ENCODE peak calls at places on chromosomes 12 and 14, in four cellular contexts. One of them, this sample, is unnamed.

GRCh38 chr12:91177380-91177779 is 5.2 kb downstream of the DCN start:
- DNase-seq in stimulated activated CD4-positive, alpha-beta T cell treated with anti-CD3 and anti-CD28 coated beads, Interleukin-1b, Interleukin-23, amount 100 ng/mL, for 48 hours: no peak
- DNase-seq in stromal cell of bone marrow: no peak
- DNase-seq in activated T-helper 1 cell treated with anti-CD3 and anti-CD28 coated beads, Interleukin-12 subunit alpha, Interleukin-12 subunit beta, Interleukin-2, Interleukin-4 antibody, amounts not matched to agents 30 ng/mL and 10 ng/mL and 1 ng/mL, durations not matched to agents 14 hours and 24 hours and 36 hours: no peak
- DNase-seq in this sample: no peak

GRCh38 chr12:67433393-67434175 is 164.4 kb downstream of the CAND1 start:
- DNase-seq in stimulated activated CD4-positive, alpha-beta T cell treated with anti-CD3 and anti-CD28 coated beads, Interleukin-1b, Interleukin-23, amount 100 ng/mL, for 48 hours: no peak
- DNase-seq in stromal cell of bone marrow: no peak
- DNase-seq in activated T-helper 1 cell treated with anti-CD3 and anti-CD28 coated beads, Interleukin-12 subunit alpha, Interleukin-12 subunit beta, Interleukin-2, Interleukin-4 antibody, amounts not matched to agents 30 ng/mL and 10 ng/mL and 1 ng/mL, durations not matched to agents 14 hours and 24 hours and 36 hours: no peak
- DNase-seq in this sample: no peak

GRCh38 chr12:27616356-27617150 is 79.7 kb upstream of the REP15 start:
- DNase-seq in stimulated activated CD4-positive, alpha-beta T cell treated with anti-CD3 and anti-CD28 coated beads, Interleukin-1b, Interleukin-23, amount 100 ng/mL, for 48 hours: no peak
- DNase-seq in stromal cell of bone marrow: no peak
- DNase-seq in activated T-helper 1 cell treated with anti-CD3 and anti-CD28 coated beads, Interleukin-12 subunit alpha, Interleukin-12 subunit beta, Interleukin-2, Interleukin-4 antibody, amounts not matched to agents 30 ng/mL and 10 ng/mL and 1 ng/mL, durations not matched to agents 14 hours and 24 hours and 36 hours: no peak
- DNase-seq in this sample: no peak

GRCh38 chr12:13167226-13167625 is 29.3 kb upstream of the EMP1 start:
- DNase-seq in stimulated activated CD4-positive, alpha-beta T cell treated with anti-CD3 and anti-CD28 coated beads, Interleukin-1b, Interleukin-23, amount 100 ng/mL, for 48 hours: no peak
- DNase-seq in stromal cell of bone marrow: no peak
- DNase-seq in activated T-helper 1 cell treated with anti-CD3 and anti-CD28 coated beads, Interleukin-12 subunit alpha, Interleukin-12 subunit beta, Interleukin-2, Interleukin-4 antibody, amounts not matched to agents 30 ng/mL and 10 ng/mL and 1 ng/mL, durations not matched to agents 14 hours and 24 hours and 36 hours: no peak
- DNase-seq in this sample: no peak

GRCh38 chr14:67940894-67941455 is 121.4 kb downstream of the RAD51B start:
- DNase-seq in stimulated activated CD4-positive, alpha-beta T cell treated with anti-CD3 and anti-CD28 coated beads, Interleukin-1b, Interleukin-23, amount 100 ng/mL, for 48 hours: no peak
- DNase-seq in stromal cell of bone marrow: peak
- DNase-seq in activated T-helper 1 cell treated with anti-CD3 and anti-CD28 coated beads, Interleukin-12 subunit alpha, Interleukin-12 subunit beta, Interleukin-2, Interleukin-4 antibody, amounts not matched to agents 30 ng/mL and 10 ng/mL and 1 ng/mL, durations not matched to agents 14 hours and 24 hours and 36 hours: no peak
- DNase-seq in this sample: no peak

GRCh38 chr12:121325922-121326396 is 26.3 kb downstream of the ANAPC5 start:
- DNase-seq in stimulated activated CD4-positive, alpha-beta T cell treated with anti-CD3 and anti-CD28 coated beads, Interleukin-1b, Interleukin-23, amount 100 ng/mL, for 48 hours: no peak
- DNase-seq in stromal cell of bone marrow: no peak
- DNase-seq in activated T-helper 1 cell treated with anti-CD3 and anti-CD28 coated beads, Interleukin-12 subunit alpha, Interleukin-12 subunit beta, Interleukin-2, Interleukin-4 antibody, amounts not matched to agents 30 ng/mL and 10 ng/mL and 1 ng/mL, durations not matched to agents 14 hours and 24 hours and 36 hours: no peak
- DNase-seq in this sample: no peak

GRCh38 chr12:32139064-32139421 is 32.4 kb downstream of the BICD1 start:
- DNase-seq in activated T-helper 1 cell treated with anti-CD3 and anti-CD28 coated beads, Interleukin-12 subunit alpha, Interleukin-12 subunit beta, Interleukin-2, Interleukin-4 antibody, amounts not matched to agents 30 ng/mL and 10 ng/mL and 1 ng/mL, durations not matched to agents 14 hours and 24 hours and 36 hours: peak
- DNase-seq in stimulated activated CD4-positive, alpha-beta T cell treated with anti-CD3 and anti-CD28 coated beads, Interleukin-1b, Interleukin-23, amount 100 ng/mL, for 48 hours: peak
- DNase-seq in stromal cell of bone marrow: no peak
- DNase-seq in this sample: no peak

GRCh38 chr14:102231476-102232347 is 73.3 kb downstream of the MOK start:
- DNase-seq in activated T-helper 1 cell treated with anti-CD3 and anti-CD28 coated beads, Interleukin-12 subunit alpha, Interleukin-12 subunit beta, Interleukin-2, Interleukin-4 antibody, amounts not matched to agents 30 ng/mL and 10 ng/mL and 1 ng/mL, durations not matched to agents 14 hours and 24 hours and 36 hours: no peak
- DNase-seq in stimulated activated CD4-positive, alpha-beta T cell treated with anti-CD3 and anti-CD28 coated beads, Interleukin-1b, Interleukin-23, amount 100 ng/mL, for 48 hours: no peak
- DNase-seq in stromal cell of bone marrow: no peak
- DNase-seq in this sample: no peak

GRCh38 chr14:47102472-47102871 is 450.9 kb upstream of the RPL10L start:
- DNase-seq in activated T-helper 1 cell treated with anti-CD3 and anti-CD28 coated beads, Interleukin-12 subunit alpha, Interleukin-12 subunit beta, Interleukin-2, Interleukin-4 antibody, amounts not matched to agents 30 ng/mL and 10 ng/mL and 1 ng/mL, durations not matched to agents 14 hours and 24 hours and 36 hours: no peak
- DNase-seq in stromal cell of bone marrow: no peak
- DNase-seq in stimulated activated CD4-positive, alpha-beta T cell treated with anti-CD3 and anti-CD28 coated beads, Interleukin-1b, Interleukin-23, amount 100 ng/mL, for 48 hours: no peak
- DNase-seq in this sample: no peak

GRCh38 chr14:92511472-92512247 is 1.9 kb upstream of the RIN3 start:
- DNase-seq in stromal cell of bone marrow: peak
- DNase-seq in activated T-helper 1 cell treated with anti-CD3 and anti-CD28 coated beads, Interleukin-12 subunit alpha, Interleukin-12 subunit beta, Interleukin-2, Interleukin-4 antibody, amounts not matched to agents 30 ng/mL and 10 ng/mL and 1 ng/mL, durations not matched to agents 14 hours and 24 hours and 36 hours: no peak
- DNase-seq in stimulated activated CD4-positive, alpha-beta T cell treated with anti-CD3 and anti-CD28 coated beads, Interleukin-1b, Interleukin-23, amount 100 ng/mL, for 48 hours: no peak
- DNase-seq in this sample: no peak

GRCh38 chr12:26608706-26609105 is 224.3 kb downstream of the ITPR2 start:
- DNase-seq in stimulated activated CD4-positive, alpha-beta T cell treated with anti-CD3 and anti-CD28 coated beads, Interleukin-1b, Interleukin-23, amount 100 ng/mL, for 48 hours: no peak
- DNase-seq in stromal cell of bone marrow: no peak
- DNase-seq in activated T-helper 1 cell treated with anti-CD3 and anti-CD28 coated beads, Interleukin-12 subunit alpha, Interleukin-12 subunit beta, Interleukin-2, Interleukin-4 antibody, amounts not matched to agents 30 ng/mL and 10 ng/mL and 1 ng/mL, durations not matched to agents 14 hours and 24 hours and 36 hours: no peak
- DNase-seq in this sample: no peak

GRCh38 chr14:75258079-75258802 is 20.4 kb upstream of the FOS start:
- DNase-seq in stromal cell of bone marrow: peak
- DNase-seq in stimulated activated CD4-positive, alpha-beta T cell treated with anti-CD3 and anti-CD28 coated beads, Interleukin-1b, Interleukin-23, amount 100 ng/mL, for 48 hours: no peak
- DNase-seq in activated T-helper 1 cell treated with anti-CD3 and anti-CD28 coated beads, Interleukin-12 subunit alpha, Interleukin-12 subunit beta, Interleukin-2, Interleukin-4 antibody, amounts not matched to agents 30 ng/mL and 10 ng/mL and 1 ng/mL, durations not matched to agents 14 hours and 24 hours and 36 hours: no peak
- DNase-seq in this sample: peak

GRCh38 chr12:32115404-32116104 is 8.9 kb downstream of the BICD1 start:
- DNase-seq in stromal cell of bone marrow: peak
- DNase-seq in activated T-helper 1 cell treated with anti-CD3 and anti-CD28 coated beads, Interleukin-12 subunit alpha, Interleukin-12 subunit beta, Interleukin-2, Interleukin-4 antibody, amounts not matched to agents 30 ng/mL and 10 ng/mL and 1 ng/mL, durations not matched to agents 14 hours and 24 hours and 36 hours: no peak
- DNase-seq in stimulated activated CD4-positive, alpha-beta T cell treated with anti-CD3 and anti-CD28 coated beads, Interleukin-1b, Interleukin-23, amount 100 ng/mL, for 48 hours: no peak
- DNase-seq in this sample: peak

GRCh38 chr14:93146119-93146518 is 30.4 kb upstream of the ITPK1 start:
- DNase-seq in stromal cell of bone marrow: no peak
- DNase-seq in activated T-helper 1 cell treated with anti-CD3 and anti-CD28 coated beads, Interleukin-12 subunit alpha, Interleukin-12 subunit beta, Interleukin-2, Interleukin-4 antibody, amounts not matched to agents 30 ng/mL and 10 ng/mL and 1 ng/mL, durations not matched to agents 14 hours and 24 hours and 36 hours: no peak
- DNase-seq in stimulated activated CD4-positive, alpha-beta T cell treated with anti-CD3 and anti-CD28 coated beads, Interleukin-1b, Interleukin-23, amount 100 ng/mL, for 48 hours: no peak
- DNase-seq in this sample: no peak

GRCh38 chr14:103204852-103205540 is 81.7 kb downstream of the TNFAIP2 start:
- DNase-seq in stimulated activated CD4-positive, alpha-beta T cell treated with anti-CD3 and anti-CD28 coated beads, Interleukin-1b, Interleukin-23, amount 100 ng/mL, for 48 hours: no peak
- DNase-seq in activated T-helper 1 cell treated with anti-CD3 and anti-CD28 coated beads, Interleukin-12 subunit alpha, Interleukin-12 subunit beta, Interleukin-2, Interleukin-4 antibody, amounts not matched to agents 30 ng/mL and 10 ng/mL and 1 ng/mL, durations not matched to agents 14 hours and 24 hours and 36 hours: no peak
- DNase-seq in stromal cell of bone marrow: no peak
- DNase-seq in this sample: peak

GRCh38 chr12:77152623-77153193 is 87.3 kb upstream of the E2F7 start:
- DNase-seq in activated T-helper 1 cell treated with anti-CD3 and anti-CD28 coated beads, Interleukin-12 subunit alpha, Interleukin-12 subunit beta, Interleukin-2, Interleukin-4 antibody, amounts not matched to agents 30 ng/mL and 10 ng/mL and 1 ng/mL, durations not matched to agents 14 hours and 24 hours and 36 hours: no peak
- DNase-seq in stimulated activated CD4-positive, alpha-beta T cell treated with anti-CD3 and anti-CD28 coated beads, Interleukin-1b, Interleukin-23, amount 100 ng/mL, for 48 hours: no peak
- DNase-seq in stromal cell of bone marrow: peak
- DNase-seq in this sample: no peak

GRCh38 chr12:19648173-19648572 is 208.9 kb downstream of the AEBP2 start:
- DNase-seq in activated T-helper 1 cell treated with anti-CD3 and anti-CD28 coated beads, Interleukin-12 subunit alpha, Interleukin-12 subunit beta, Interleukin-2, Interleukin-4 antibody, amounts not matched to agents 30 ng/mL and 10 ng/mL and 1 ng/mL, durations not matched to agents 14 hours and 24 hours and 36 hours: no peak
- DNase-seq in stimulated activated CD4-positive, alpha-beta T cell treated with anti-CD3 and anti-CD28 coated beads, Interleukin-1b, Interleukin-23, amount 100 ng/mL, for 48 hours: no peak
- DNase-seq in stromal cell of bone marrow: no peak
- DNase-seq in this sample: peak

GRCh38 chr12:62767946-62768345 is 167.0 kb downstream of the PPM1H start:
- DNase-seq in stimulated activated CD4-positive, alpha-beta T cell treated with anti-CD3 and anti-CD28 coated beads, Interleukin-1b, Interleukin-23, amount 100 ng/mL, for 48 hours: peak
- DNase-seq in stromal cell of bone marrow: no peak
- DNase-seq in activated T-helper 1 cell treated with anti-CD3 and anti-CD28 coated beads, Interleukin-12 subunit alpha, Interleukin-12 subunit beta, Interleukin-2, Interleukin-4 antibody, amounts not matched to agents 30 ng/mL and 10 ng/mL and 1 ng/mL, durations not matched to agents 14 hours and 24 hours and 36 hours: no peak
- DNase-seq in this sample: no peak

GRCh38 chr12:64780531-64781373 is 21.5 kb upstream of the GNS start:
- DNase-seq in stromal cell of bone marrow: no peak
- DNase-seq in stimulated activated CD4-positive, alpha-beta T cell treated with anti-CD3 and anti-CD28 coated beads, Interleukin-1b, Interleukin-23, amount 100 ng/mL, for 48 hours: peak
- DNase-seq in activated T-helper 1 cell treated with anti-CD3 and anti-CD28 coated beads, Interleukin-12 subunit alpha, Interleukin-12 subunit beta, Interleukin-2, Interleukin-4 antibody, amounts not matched to agents 30 ng/mL and 10 ng/mL and 1 ng/mL, durations not matched to agents 14 hours and 24 hours and 36 hours: no peak
- DNase-seq in this sample: peak

GRCh38 chr12:26627335-26627734 is 205.7 kb downstream of the ITPR2 start:
- DNase-seq in activated T-helper 1 cell treated with anti-CD3 and anti-CD28 coated beads, Interleukin-12 subunit alpha, Interleukin-12 subunit beta, Interleukin-2, Interleukin-4 antibody, amounts not matched to agents 30 ng/mL and 10 ng/mL and 1 ng/mL, durations not matched to agents 14 hours and 24 hours and 36 hours: no peak
- DNase-seq in stimulated activated CD4-positive, alpha-beta T cell treated with anti-CD3 and anti-CD28 coated beads, Interleukin-1b, Interleukin-23, amount 100 ng/mL, for 48 hours: no peak
- DNase-seq in stromal cell of bone marrow: no peak
- DNase-seq in this sample: no peak

GRCh38 chr14:101202627-101203404 is 299.3 kb upstream of the RTL1 start:
- DNase-seq in activated T-helper 1 cell treated with anti-CD3 and anti-CD28 coated beads, Interleukin-12 subunit alpha, Interleukin-12 subunit beta, Interleukin-2, Interleukin-4 antibody, amounts not matched to agents 30 ng/mL and 10 ng/mL and 1 ng/mL, durations not matched to agents 14 hours and 24 hours and 36 hours: no peak
- DNase-seq in stromal cell of bone marrow: no peak
- DNase-seq in stimulated activated CD4-positive, alpha-beta T cell treated with anti-CD3 and anti-CD28 coated beads, Interleukin-1b, Interleukin-23, amount 100 ng/mL, for 48 hours: no peak
- DNase-seq in this sample: peak

GRCh38 chr14:54564071-54564798 is 2.7 kb upstream of the SAMD4A start:
- DNase-seq in stimulated activated CD4-positive, alpha-beta T cell treated with anti-CD3 and anti-CD28 coated beads, Interleukin-1b, Interleukin-23, amount 100 ng/mL, for 48 hours: no peak
- DNase-seq in stromal cell of bone marrow: no peak
- DNase-seq in activated T-helper 1 cell treated with anti-CD3 and anti-CD28 coated beads, Interleukin-12 subunit alpha, Interleukin-12 subunit beta, Interleukin-2, Interleukin-4 antibody, amounts not matched to agents 30 ng/mL and 10 ng/mL and 1 ng/mL, durations not matched to agents 14 hours and 24 hours and 36 hours: no peak
- DNase-seq in this sample: no peak

GRCh38 chr12:132606466-132606865 is 3.9 kb downstream of the LRCOL1 start:
- DNase-seq in stromal cell of bone marrow: no peak
- DNase-seq in stimulated activated CD4-positive, alpha-beta T cell treated with anti-CD3 and anti-CD28 coated beads, Interleukin-1b, Interleukin-23, amount 100 ng/mL, for 48 hours: no peak
- DNase-seq in activated T-helper 1 cell treated with anti-CD3 and anti-CD28 coated beads, Interleukin-12 subunit alpha, Interleukin-12 subunit beta, Interleukin-2, Interleukin-4 antibody, amounts not matched to agents 30 ng/mL and 10 ng/mL and 1 ng/mL, durations not matched to agents 14 hours and 24 hours and 36 hours: no peak
- DNase-seq in this sample: no peak

GRCh38 chr14:87990687-87991086 is 2.3 kb downstream of the GALC start:
- DNase-seq in stimulated activated CD4-positive, alpha-beta T cell treated with anti-CD3 and anti-CD28 coated beads, Interleukin-1b, Interleukin-23, amount 100 ng/mL, for 48 hours: no peak
- DNase-seq in stromal cell of bone marrow: peak
- DNase-seq in activated T-helper 1 cell treated with anti-CD3 and anti-CD28 coated beads, Interleukin-12 subunit alpha, Interleukin-12 subunit beta, Interleukin-2, Interleukin-4 antibody, amounts not matched to agents 30 ng/mL and 10 ng/mL and 1 ng/mL, durations not matched to agents 14 hours and 24 hours and 36 hours: no peak
- DNase-seq in this sample: peak

GRCh38 chr14:71348817-71349216 is 441.6 kb downstream of the PCNX1 start:
- DNase-seq in stimulated activated CD4-positive, alpha-beta T cell treated with anti-CD3 and anti-CD28 coated beads, Interleukin-1b, Interleukin-23, amount 100 ng/mL, for 48 hours: no peak
- DNase-seq in activated T-helper 1 cell treated with anti-CD3 and anti-CD28 coated beads, Interleukin-12 subunit alpha, Interleukin-12 subunit beta, Interleukin-2, Interleukin-4 antibody, amounts not matched to agents 30 ng/mL and 10 ng/mL and 1 ng/mL, durations not matched to agents 14 hours and 24 hours and 36 hours: no peak
- DNase-seq in stromal cell of bone marrow: no peak
- DNase-seq in this sample: no peak

GRCh38 chr12:133204264-133204603 is 22.9 kb downstream of the ZNF268 start:
- DNase-seq in activated T-helper 1 cell treated with anti-CD3 and anti-CD28 coated beads, Interleukin-12 subunit alpha, Interleukin-12 subunit beta, Interleukin-2, Interleukin-4 antibody, amounts not matched to agents 30 ng/mL and 10 ng/mL and 1 ng/mL, durations not matched to agents 14 hours and 24 hours and 36 hours: no peak
- DNase-seq in stimulated activated CD4-positive, alpha-beta T cell treated with anti-CD3 and anti-CD28 coated beads, Interleukin-1b, Interleukin-23, amount 100 ng/mL, for 48 hours: no peak
- DNase-seq in stromal cell of bone marrow: no peak
- DNase-seq in this sample: no peak

GRCh38 chr12:92735131-92735721 is 32.4 kb downstream of the PLEKHG7 start:
- DNase-seq in stimulated activated CD4-positive, alpha-beta T cell treated with anti-CD3 and anti-CD28 coated beads, Interleukin-1b, Interleukin-23, amount 100 ng/mL, for 48 hours: no peak
- DNase-seq in stromal cell of bone marrow: peak
- DNase-seq in activated T-helper 1 cell treated with anti-CD3 and anti-CD28 coated beads, Interleukin-12 subunit alpha, Interleukin-12 subunit beta, Interleukin-2, Interleukin-4 antibody, amounts not matched to agents 30 ng/mL and 10 ng/mL and 1 ng/mL, durations not matched to agents 14 hours and 24 hours and 36 hours: no peak
- DNase-seq in this sample: no peak

GRCh38 chr14:91154851-91155625 is 41.2 kb downstream of the DGLUCY start:
- DNase-seq in stimulated activated CD4-positive, alpha-beta T cell treated with anti-CD3 and anti-CD28 coated beads, Interleukin-1b, Interleukin-23, amount 100 ng/mL, for 48 hours: no peak
- DNase-seq in stromal cell of bone marrow: peak
- DNase-seq in activated T-helper 1 cell treated with anti-CD3 and anti-CD28 coated beads, Interleukin-12 subunit alpha, Interleukin-12 subunit beta, Interleukin-2, Interleukin-4 antibody, amounts not matched to agents 30 ng/mL and 10 ng/mL and 1 ng/mL, durations not matched to agents 14 hours and 24 hours and 36 hours: no peak
- DNase-seq in this sample: peak

GRCh38 chr12:121423682-121424631 is 24.0 kb downstream of the RNF34 start:
- DNase-seq in stimulated activated CD4-positive, alpha-beta T cell treated with anti-CD3 and anti-CD28 coated beads, Interleukin-1b, Interleukin-23, amount 100 ng/mL, for 48 hours: no peak
- DNase-seq in stromal cell of bone marrow: no peak
- DNase-seq in activated T-helper 1 cell treated with anti-CD3 and anti-CD28 coated beads, Interleukin-12 subunit alpha, Interleukin-12 subunit beta, Interleukin-2, Interleukin-4 antibody, amounts not matched to agents 30 ng/mL and 10 ng/mL and 1 ng/mL, durations not matched to agents 14 hours and 24 hours and 36 hours: no peak
- DNase-seq in this sample: no peak

GRCh38 chr12:16563519-16563918 is 42.4 kb downstream of the LMO3 start:
- DNase-seq in stromal cell of bone marrow: no peak
- DNase-seq in stimulated activated CD4-positive, alpha-beta T cell treated with anti-CD3 and anti-CD28 coated beads, Interleukin-1b, Interleukin-23, amount 100 ng/mL, for 48 hours: no peak
- DNase-seq in activated T-helper 1 cell treated with anti-CD3 and anti-CD28 coated beads, Interleukin-12 subunit alpha, Interleukin-12 subunit beta, Interleukin-2, Interleukin-4 antibody, amounts not matched to agents 30 ng/mL and 10 ng/mL and 1 ng/mL, durations not matched to agents 14 hours and 24 hours and 36 hours: no peak
- DNase-seq in this sample: no peak

GRCh38 chr12:114674201-114675047 is 9.6 kb downstream of the TBX3 start:
- DNase-seq in stromal cell of bone marrow: no peak
- DNase-seq in activated T-helper 1 cell treated with anti-CD3 and anti-CD28 coated beads, Interleukin-12 subunit alpha, Interleukin-12 subunit beta, Interleukin-2, Interleukin-4 antibody, amounts not matched to agents 30 ng/mL and 10 ng/mL and 1 ng/mL, durations not matched to agents 14 hours and 24 hours and 36 hours: no peak
- DNase-seq in stimulated activated CD4-positive, alpha-beta T cell treated with anti-CD3 and anti-CD28 coated beads, Interleukin-1b, Interleukin-23, amount 100 ng/mL, for 48 hours: no peak
- DNase-seq in this sample: peak

GRCh38 chr14:49946320-49947141 is 53.6 kb downstream of the ARF6 start:
- DNase-seq in activated T-helper 1 cell treated with anti-CD3 and anti-CD28 coated beads, Interleukin-12 subunit alpha, Interleukin-12 subunit beta, Interleukin-2, Interleukin-4 antibody, amounts not matched to agents 30 ng/mL and 10 ng/mL and 1 ng/mL, durations not matched to agents 14 hours and 24 hours and 36 hours: no peak
- DNase-seq in stimulated activated CD4-positive, alpha-beta T cell treated with anti-CD3 and anti-CD28 coated beads, Interleukin-1b, Interleukin-23, amount 100 ng/mL, for 48 hours: no peak
- DNase-seq in stromal cell of bone marrow: no peak
- DNase-seq in this sample: no peak

GRCh38 chr12:103197725-103198388 is 240.4 kb downstream of the ASCL1 start:
- DNase-seq in stimulated activated CD4-positive, alpha-beta T cell treated with anti-CD3 and anti-CD28 coated beads, Interleukin-1b, Interleukin-23, amount 100 ng/mL, for 48 hours: no peak
- DNase-seq in activated T-helper 1 cell treated with anti-CD3 and anti-CD28 coated beads, Interleukin-12 subunit alpha, Interleukin-12 subunit beta, Interleukin-2, Interleukin-4 antibody, amounts not matched to agents 30 ng/mL and 10 ng/mL and 1 ng/mL, durations not matched to agents 14 hours and 24 hours and 36 hours: no peak
- DNase-seq in stromal cell of bone marrow: no peak
- DNase-seq in this sample: no peak

GRCh38 chr12:18323159-18323558 is 61.8 kb downstream of the PIK3C2G start:
- DNase-seq in stimulated activated CD4-positive, alpha-beta T cell treated with anti-CD3 and anti-CD28 coated beads, Interleukin-1b, Interleukin-23, amount 100 ng/mL, for 48 hours: no peak
- DNase-seq in activated T-helper 1 cell treated with anti-CD3 and anti-CD28 coated beads, Interleukin-12 subunit alpha, Interleukin-12 subunit beta, Interleukin-2, Interleukin-4 antibody, amounts not matched to agents 30 ng/mL and 10 ng/mL and 1 ng/mL, durations not matched to agents 14 hours and 24 hours and 36 hours: no peak
- DNase-seq in stromal cell of bone marrow: peak
- DNase-seq in this sample: no peak

GRCh38 chr12:16553457-16553856 is 52.5 kb downstream of the LMO3 start:
- DNase-seq in stimulated activated CD4-positive, alpha-beta T cell treated with anti-CD3 and anti-CD28 coated beads, Interleukin-1b, Interleukin-23, amount 100 ng/mL, for 48 hours: no peak
- DNase-seq in stromal cell of bone marrow: no peak
- DNase-seq in activated T-helper 1 cell treated with anti-CD3 and anti-CD28 coated beads, Interleukin-12 subunit alpha, Interleukin-12 subunit beta, Interleukin-2, Interleukin-4 antibody, amounts not matched to agents 30 ng/mL and 10 ng/mL and 1 ng/mL, durations not matched to agents 14 hours and 24 hours and 36 hours: no peak
- DNase-seq in this sample: no peak

GRCh38 chr12:26130728-26131127 is 5.9 kb upstream of the BHLHE41 start:
- DNase-seq in stromal cell of bone marrow: no peak
- DNase-seq in stimulated activated CD4-positive, alpha-beta T cell treated with anti-CD3 and anti-CD28 coated beads, Interleukin-1b, Interleukin-23, amount 100 ng/mL, for 48 hours: no peak
- DNase-seq in activated T-helper 1 cell treated with anti-CD3 and anti-CD28 coated beads, Interleukin-12 subunit alpha, Interleukin-12 subunit beta, Interleukin-2, Interleukin-4 antibody, amounts not matched to agents 30 ng/mL and 10 ng/mL and 1 ng/mL, durations not matched to agents 14 hours and 24 hours and 36 hours: no peak
- DNase-seq in this sample: no peak

GRCh38 chr14:94129111-94129757 is at the start of gene IFI27L2:
- DNase-seq in activated T-helper 1 cell treated with anti-CD3 and anti-CD28 coated beads, Interleukin-12 subunit alpha, Interleukin-12 subunit beta, Interleukin-2, Interleukin-4 antibody, amounts not matched to agents 30 ng/mL and 10 ng/mL and 1 ng/mL, durations not matched to agents 14 hours and 24 hours and 36 hours: peak
- DNase-seq in stimulated activated CD4-positive, alpha-beta T cell treated with anti-CD3 and anti-CD28 coated beads, Interleukin-1b, Interleukin-23, amount 100 ng/mL, for 48 hours: peak
- DNase-seq in stromal cell of bone marrow: peak
- DNase-seq in this sample: peak

GRCh38 chr12:109981311-109981710 is 14.9 kb downstream of the GIT2 start:
- DNase-seq in stromal cell of bone marrow: no peak
- DNase-seq in activated T-helper 1 cell treated with anti-CD3 and anti-CD28 coated beads, Interleukin-12 subunit alpha, Interleukin-12 subunit beta, Interleukin-2, Interleukin-4 antibody, amounts not matched to agents 30 ng/mL and 10 ng/mL and 1 ng/mL, durations not matched to agents 14 hours and 24 hours and 36 hours: peak
- DNase-seq in stimulated activated CD4-positive, alpha-beta T cell treated with anti-CD3 and anti-CD28 coated beads, Interleukin-1b, Interleukin-23, amount 100 ng/mL, for 48 hours: peak
- DNase-seq in this sample: no peak

GRCh38 chr12:11813422-11813813 is 163.9 kb downstream of the ETV6 start:
- DNase-seq in activated T-helper 1 cell treated with anti-CD3 and anti-CD28 coated beads, Interleukin-12 subunit alpha, Interleukin-12 subunit beta, Interleukin-2, Interleukin-4 antibody, amounts not matched to agents 30 ng/mL and 10 ng/mL and 1 ng/mL, durations not matched to agents 14 hours and 24 hours and 36 hours: no peak
- DNase-seq in stromal cell of bone marrow: no peak
- DNase-seq in stimulated activated CD4-positive, alpha-beta T cell treated with anti-CD3 and anti-CD28 coated beads, Interleukin-1b, Interleukin-23, amount 100 ng/mL, for 48 hours: no peak
- DNase-seq in this sample: no peak

GRCh38 chr12:41108032-41108431 is 80.1 kb upstream of the PDZRN4 start:
- DNase-seq in activated T-helper 1 cell treated with anti-CD3 and anti-CD28 coated beads, Interleukin-12 subunit alpha, Interleukin-12 subunit beta, Interleukin-2, Interleukin-4 antibody, amounts not matched to agents 30 ng/mL and 10 ng/mL and 1 ng/mL, durations not matched to agents 14 hours and 24 hours and 36 hours: no peak
- DNase-seq in stimulated activated CD4-positive, alpha-beta T cell treated with anti-CD3 and anti-CD28 coated beads, Interleukin-1b, Interleukin-23, amount 100 ng/mL, for 48 hours: no peak
- DNase-seq in stromal cell of bone marrow: peak
- DNase-seq in this sample: peak